ENCODE peak calls at places on chromosomes 16 and 17, in seven cellular contexts. U, Z, R, P, B, D and A are unnamed samples.

GRCh38 chr17:7438050-7438614 is 1.2 kb upstream of the FGF11 start:
- DNase-seq in P (no peak), Z (peak), R (no peak), D (no peak), U (no peak), B (no peak), A (no peak)

GRCh38 chr16:27315333-27316037 is 1.7 kb downstream of the IL4R start:
- DNase-seq in D (no peak), P (peak), U (no peak), R (no peak), B (peak), Z (no peak), A (no peak)

GRCh38 chr16:77833906-77834599 is 45.7 kb downstream of the VAT1L start:
- DNase-seq in B (no peak), R (peak), Z (no peak), P (no peak), U (no peak), D (no peak), A (no peak)

GRCh38 chr16:10838611-10839270 is 20.1 kb upstream of the TVP23A start:
- DNase-seq in U (no peak), Z (no peak), P (no peak), R (no peak), D (no peak), B (no peak), A (no peak)

GRCh38 chr16:58366247-58367031 is 25.8 kb upstream of the GINS3 start:
- DNase-seq in B (peak), P (no peak), U (no peak), D (no peak), Z (peak), R (no peak), A (peak)

GRCh38 chr17:56160395-56160889 is 7.2 kb downstream of the ANKFN1 start:
- DNase-seq in D (no peak), P (no peak), U (no peak), R (no peak), B (no peak), Z (no peak), A (no peak)

GRCh38 chr16:30555848-30556473 is 2.2 kb downstream of the ZNF764 start:
- DNase-seq in D (no peak), P (no peak), U (no peak), B (no peak), Z (no peak), R (no peak), A (no peak)

GRCh38 chr16:5768445-5768844 is 670.9 kb upstream of the EEF2KMT start:
- DNase-seq in D (no peak), U (no peak), B (no peak), Z (no peak), P (no peak), R (no peak), A (no peak)

GRCh38 chr17:82820278-82821251 is 19.3 kb downstream of the ZNF750 start:
- DNase-seq in B (no peak), P (no peak), R (no peak), U (no peak), D (no peak), Z (no peak), A (no peak)

GRCh38 chr17:45364531-45365390 is 47.9 kb upstream of the MAP3K14 start:
- DNase-seq in U (peak), Z (no peak), B (no peak), P (no peak), D (no peak), R (peak), A (no peak)

GRCh38 chr17:75873587-75874322 is 4.6 kb downstream of the TRIM47 start:
- DNase-seq in P (no peak), B (no peak), Z (no peak), R (no peak), D (no peak), U (peak), A (no peak)

GRCh38 chr17:40610359-40610758 is 37.3 kb downstream of the SMARCE1 start:
- DNase-seq in Z (no peak), D (no peak), U (no peak), R (no peak), B (no peak), P (no peak), A (no peak)

GRCh38 chr16:30567991-30568638 is 3.4 kb downstream of the ZNF688 start:
- DNase-seq in D (peak), P (no peak), Z (no peak), R (no peak), U (no peak), B (peak), A (peak)

GRCh38 chr16:73610605-73611177 is 562.8 kb upstream of the ZFHX3 start:
- DNase-seq in B (no peak), D (no peak), U (no peak), P (no peak), Z (no peak), R (no peak), A (no peak)

GRCh38 chr17:38751144-38751802 is 1.3 kb upstream of the PSMB3 start:
- DNase-seq in R (no peak), P (no peak), B (no peak), Z (no peak), U (peak), D (no peak), A (no peak)

GRCh38 chr17:35612924-35613521 is 25.9 kb downstream of the AP2B1 start:
- DNase-seq in U (peak), Z (no peak), D (no peak), R (no peak), P (peak), B (peak), A (no peak)

GRCh38 chr17:19336938-19337711 is 25.4 kb downstream of the B9D1 start:
- DNase-seq in D (no peak), P (no peak), R (no peak), U (no peak), B (peak), Z (no peak), A (no peak)

GRCh38 chr17:14337596-14338079 is 36.8 kb downstream of the HS3ST3B1 start:
- DNase-seq in P (no peak), B (no peak), D (no peak), Z (no peak), R (no peak), U (no peak), A (no peak)

GRCh38 chr16:1900452-1900774 is 17.8 kb downstream of the HS3ST6 start:
- DNase-seq in D (no peak), U (no peak), R (no peak), B (no peak), Z (no peak), P (no peak), A (no peak)

GRCh38 chr17:64277831-64278562 is 14.9 kb upstream of the TEX2 start:
- DNase-seq in Z (no peak), P (no peak), U (no peak), R (no peak), B (no peak), D (no peak), A (no peak)

GRCh38 chr17:5557990-5558389 is 26.3 kb downstream of the NLRP1 start:
- DNase-seq in P (no peak), U (no peak), D (no peak), R (no peak), B (no peak), Z (no peak), A (no peak)

GRCh38 chr17:82854226-82854625 is 14.4 kb upstream of the ZNF750 start:
- DNase-seq in Z (no peak), D (no peak), U (no peak), R (no peak), B (no peak), P (no peak), A (no peak)

GRCh38 chr16:65309294-65309850 is 187.5 kb upstream of the CDH11 start:
- DNase-seq in Z (no peak), U (peak), D (no peak), R (no peak), B (no peak), P (no peak), A (no peak)

GRCh38 chr16:84683691-84684591 is 15.9 kb upstream of the USP10 start:
- DNase-seq in B (no peak), Z (no peak), D (no peak), U (no peak), P (no peak), R (peak), A (no peak)

GRCh38 chr16:49855280-49855821 is 561 bp downstream of the ZNF423 start:
- DNase-seq in R (peak), P (no peak), U (peak), Z (peak), B (no peak), D (peak), A (no peak)

GRCh38 chr17:1078062-1078711 is 81.3 kb downstream of the TIMM22 start:
- DNase-seq in D (no peak), R (no peak), P (no peak), B (no peak), U (peak), Z (no peak), A (no peak)

GRCh38 chr17:48498168-48498840 is 32.5 kb downstream of the HOXB1 start:
- DNase-seq in P (no peak), D (no peak), U (no peak), Z (no peak), B (no peak), R (no peak), A (no peak)

GRCh38 chr17:56076980-56077379 is 76.3 kb upstream of the ANKFN1 start:
- DNase-seq in U (no peak), D (no peak), Z (no peak), R (no peak), B (no peak), P (no peak), A (no peak)

GRCh38 chr17:5531019-5531418 is 44.7 kb downstream of the MIS12 start:
- DNase-seq in B (no peak), U (no peak), D (no peak), P (no peak), R (no peak), Z (no peak), A (no peak)

GRCh38 chr16:85625053-85625452 is 11.9 kb downstream of the GSE1 start:
- DNase-seq in D (no peak), P (no peak), U (peak), R (no peak), B (no peak), Z (no peak), A (no peak)

GRCh38 chr17:79561486-79562116 is 49.2 kb downstream of the RBFOX3 start:
- DNase-seq in P (no peak), B (no peak), D (no peak), U (no peak), R (no peak), Z (no peak), A (no peak)

GRCh38 chr16:25691519-25692091 is at the start of gene HS3ST4:
- DNase-seq in P (no peak), Z (no peak), U (peak), D (no peak), B (no peak), R (no peak), A (no peak)

GRCh38 chr16:8751481-8752311 is 45.7 kb downstream of the TMEM186 start:
- DNase-seq in D (no peak), R (peak), P (peak), B (peak), U (no peak), Z (no peak), A (no peak)

GRCh38 chr16:67542464-67542863 is 13.8 kb downstream of the RIPOR1 start:
- DNase-seq in U (peak), B (no peak), D (no peak), Z (peak), P (peak), R (no peak), A (no peak)

GRCh38 chr17:15463363-15463762 is 4.1 kb downstream of the CDRT4 start:
- DNase-seq in D (no peak), R (no peak), P (no peak), U (no peak), B (peak), Z (no peak), A (no peak)

GRCh38 chr16:17321824-17322223 is 148.9 kb downstream of the XYLT1 start:
- DNase-seq in Z (no peak), D (no peak), U (no peak), R (no peak), P (no peak), B (no peak), A (no peak)

GRCh38 chr17:52383493-52384100 is 225.1 kb upstream of the CA10 start:
- DNase-seq in P (peak), U (peak), B (peak), R (peak), Z (peak), D (no peak), A (peak)
- TF ChIP-seq SIN3A in P (no peak), U (no peak), B (no peak), R (no peak), Z (no peak), D (no peak), A (no peak)

DNA sequence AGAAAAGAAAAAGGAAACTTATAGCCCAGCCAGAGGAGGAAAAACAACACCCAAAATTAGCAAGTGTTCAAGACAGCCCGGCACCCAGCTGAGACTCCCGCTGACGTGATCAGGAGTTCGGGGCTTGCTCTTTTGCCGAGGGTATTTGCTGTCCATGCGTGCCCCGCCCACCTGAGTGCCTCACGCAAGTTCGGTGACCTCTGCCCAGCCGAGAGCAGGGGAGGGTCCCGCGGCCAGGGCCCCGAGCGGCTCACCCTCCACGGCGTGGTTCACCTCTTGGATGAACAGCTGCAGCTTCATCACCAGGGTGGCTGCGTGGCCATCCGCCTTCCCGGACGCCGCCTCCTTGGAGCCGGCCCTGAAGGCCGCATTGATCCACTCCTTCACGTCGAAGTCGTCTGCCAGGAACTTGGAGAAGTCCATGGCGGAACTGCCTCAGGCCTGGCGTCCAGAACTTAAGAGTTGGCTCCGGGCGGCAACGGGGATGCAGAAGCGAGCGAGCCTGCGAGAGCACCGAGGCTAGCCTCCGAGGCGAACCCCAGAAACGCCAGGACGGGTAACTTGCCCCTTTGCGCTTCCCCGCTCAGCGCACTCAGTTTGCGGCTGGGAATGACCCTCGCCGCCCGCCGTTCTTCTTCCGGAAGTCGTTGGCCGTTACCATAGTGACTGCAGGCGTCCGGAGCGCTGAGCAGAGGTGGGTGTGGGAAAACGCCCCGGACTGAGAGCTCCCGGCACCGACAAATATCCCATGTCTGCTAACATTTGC is at the start of gene COG7:
- DNase-seq in U (peak), R (peak), Z (peak), P (peak), B (peak), D (peak), A (peak)
- TF ChIP-seq POLR2AphosphoS5 in U (peak), R (peak), Z (no peak), P (peak), B (peak), D (peak), A (peak)

GRCh38 chr17:81241648-81242420 is 2.7 kb downstream of the NDUFAF8 start:
- DNase-seq in R (peak), D (no peak), Z (peak), P (no peak), U (peak), B (peak), A (no peak)

GRCh38 chr17:81238490-81238814 is 403 bp downstream of the TEPSIN start:
- DNase-seq in P (no peak), R (no peak), D (no peak), B (no peak), U (no peak), Z (no peak), A (no peak)

GRCh38 chr17:81241203-81241602 is 2.1 kb downstream of the NDUFAF8 start:
- DNase-seq in Z (no peak), B (no peak), P (no peak), R (no peak), U (no peak), D (no peak), A (no peak)

GRCh38 chr17:81238815-81239713 is at the start of the genes NDUFAF8 and TEPSIN:
- DNase-seq in B (peak), P (peak), U (peak), D (peak), Z (peak), R (peak), A (peak)

GRCh38 chr17:81239714-81240555 is 817 bp downstream of the NDUFAF8 start:
- DNase-seq in P (no peak), D (no peak), R (no peak), U (peak), Z (no peak), B (no peak), A (no peak)
- TF ChIP-seq SIN3A in P (no peak), D (no peak), R (no peak), U (no peak), Z (no peak), B (no peak), A (no peak)

GRCh38 chr17:17567631-17568030 is 23.9 kb downstream of the PEMT start:
- DNase-seq in Z (no peak), R (no peak), D (no peak), U (peak), B (no peak), P (no peak), A (no peak)
- TF ChIP-seq POLR2AphosphoS5 in Z (no peak), R (no peak), D (no peak), U (no peak), B (no peak), P (no peak), A (no peak)

GRCh38 chr17:74159226-74159840 is 44.1 kb upstream of the RPL38 start:
- DNase-seq in Z (no peak), R (no peak), B (no peak), U (no peak), P (no peak), D (no peak), A (no peak)
- TF ChIP-seq SIN3A in Z (no peak), R (no peak), B (no peak), U (no peak), P (no peak), D (no peak), A (no peak)

DNA sequence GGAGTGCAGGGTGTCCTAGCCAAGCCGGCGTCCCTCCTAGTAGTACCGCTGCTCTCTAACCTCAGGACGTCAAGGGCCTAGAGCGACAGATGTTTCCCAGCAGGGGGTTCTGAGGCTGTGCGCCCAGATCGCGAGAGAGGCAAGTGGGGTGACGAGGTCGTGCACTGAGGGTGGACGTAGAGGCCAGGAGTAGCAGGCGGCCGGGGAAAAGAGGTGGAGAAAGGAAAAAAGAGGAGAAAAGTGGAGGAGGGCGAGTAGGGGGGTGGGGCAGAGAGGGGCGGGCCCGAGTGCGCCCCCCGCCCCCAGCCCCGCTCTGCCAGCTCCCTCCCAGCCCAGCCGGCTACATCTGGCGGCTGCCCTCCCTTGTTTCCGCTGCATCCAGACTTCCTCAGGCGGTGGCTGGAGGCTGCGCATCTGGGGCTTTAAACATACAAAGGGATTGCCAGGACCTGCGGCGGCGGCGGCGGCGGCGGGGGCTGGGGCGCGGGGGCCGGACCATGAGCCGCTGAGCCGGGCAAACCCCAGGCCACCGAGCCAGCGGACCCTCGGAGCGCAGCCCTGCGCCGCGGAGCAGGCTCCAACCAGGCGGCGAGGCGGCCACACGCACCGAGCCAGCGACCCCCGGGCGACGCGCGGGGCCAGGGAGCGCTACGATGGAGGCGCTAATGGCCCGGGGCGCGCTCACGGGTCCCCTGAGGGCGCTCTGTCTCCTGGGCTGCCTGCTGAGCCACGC is at the start of gene MMP2:
- DNase-seq in R (peak), D (no peak), B (no peak), U (peak), Z (no peak), P (no peak), A (no peak)
- TF ChIP-seq POLR2AphosphoS5 in R (peak), D (no peak), B (no peak), U (peak), Z (no peak), P (no peak), A (no peak)

GRCh38 chr17:50238594-50239287 is 35.5 kb upstream of the TMEM92 start:
- DNase-seq in D (no peak), Z (no peak), P (no peak), R (no peak), U (no peak), B (peak), A (no peak)
- TF ChIP-seq SIN3A in D (no peak), Z (no peak), P (no peak), R (no peak), U (no peak), B (no peak), A (no peak)

DNA sequence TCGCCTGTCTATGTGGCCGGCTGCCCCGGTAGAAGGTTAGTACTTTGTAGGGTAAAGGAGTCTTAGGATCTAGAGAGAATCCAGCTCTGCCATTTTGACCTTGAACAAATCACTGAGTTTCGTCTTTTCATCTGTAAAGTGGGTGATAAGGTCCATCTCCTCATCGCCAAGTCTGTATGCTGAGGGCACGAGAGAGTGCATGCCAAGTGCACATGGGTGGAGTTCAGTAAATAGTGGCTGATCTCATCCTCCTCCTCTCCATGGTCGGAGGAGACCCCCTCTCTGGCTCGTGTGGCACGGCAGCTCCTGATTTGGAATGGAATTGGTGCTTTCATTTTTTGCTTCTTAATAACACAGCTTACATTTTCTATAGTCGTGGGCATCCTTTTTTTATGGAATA is 30.7 kb downstream of the MYH3 start:
- DNase-seq in P (no peak), R (no peak), U (no peak), D (no peak), B (no peak), Z (no peak), A (no peak)
- TF ChIP-seq POLR2AphosphoS5 in P (no peak), R (no peak), U (no peak), D (no peak), B (no peak), Z (no peak), A (no peak)

DNA sequence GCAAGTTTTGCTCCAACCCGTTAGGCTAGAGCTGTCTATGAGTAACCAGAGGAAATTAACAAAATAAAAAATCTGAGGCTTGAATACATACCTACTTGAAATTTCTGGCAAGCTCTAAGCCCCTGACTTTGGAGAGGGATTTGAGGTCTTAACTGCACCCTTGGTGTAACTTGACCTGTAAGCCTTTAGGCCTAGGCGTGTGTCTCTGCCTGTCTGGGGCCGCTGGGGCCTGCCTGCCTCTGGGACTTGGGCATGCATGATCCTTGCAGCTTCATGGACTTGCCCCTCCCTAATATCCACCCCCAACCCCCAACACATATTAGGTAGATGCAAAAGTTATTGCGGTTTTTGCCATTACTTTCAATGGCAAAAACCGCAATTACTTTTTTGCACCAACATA is 3.7 kb upstream of the CDC42EP4 start:
- DNase-seq in Z (no peak), D (no peak), R (no peak), B (no peak), U (no peak), P (no peak), A (no peak)
- TF ChIP-seq SIN3A in Z (no peak), D (no peak), R (no peak), B (no peak), U (no peak), P (no peak), A (no peak)

GRCh38 chr16:56652600-56652999 is 914 bp downstream of the MT1B start:
- DNase-seq in P (no peak), U (no peak), Z (no peak), R (no peak), B (no peak), D (no peak), A (no peak)
- TF ChIP-seq POLR2AphosphoS5 in P (no peak), U (no peak), Z (no peak), R (no peak), B (no peak), D (no peak), A (no peak)